ENCODE peak calls at places on chromosome 18, in seven cellular contexts. H, X, Q, N, B, Y and T are unnamed samples.

GRCh38 chr18:5391427-5391826 is 95.9 kb upstream of the ZBTB14 start:
- DNase-seq in H (no peak), X (no peak), Y (no peak), Q (no peak), N (no peak), B (no peak), T (no peak)

GRCh38 chr18:63322908-63323634 is 3.5 kb upstream of the BCL2 start:
- DNase-seq in Q (peak), X (peak), N (peak), B (peak), Y (peak), H (no peak), T (peak)

GRCh38 chr18:45557779-45558178 is 57.5 kb upstream of the SLC14A2 start:
- DNase-seq in X (no peak), Y (no peak), H (no peak), Q (no peak), N (no peak), B (no peak), T (no peak)

GRCh38 chr18:33282709-33283333 is 157.7 kb downstream of the CCDC178 start:
- DNase-seq in H (no peak), Q (no peak), X (no peak), Y (no peak), B (no peak), N (no peak), T (no peak)

GRCh38 chr18:61531182-61531581 is 198.0 kb downstream of the CDH20 start:
- DNase-seq in N (no peak), B (no peak), Y (no peak), Q (no peak), H (no peak), X (no peak), T (no peak)

GRCh38 chr18:713135-713490 is 683 bp upstream of the ENOSF1 start:
- DNase-seq in Q (no peak), Y (peak), H (no peak), B (no peak), X (no peak), N (no peak), T (no peak)

GRCh38 chr18:25109484-25109883 is 242.5 kb downstream of the ZNF521 start:
- DNase-seq in Y (no peak), Q (no peak), X (no peak), N (no peak), H (no peak), B (no peak), T (no peak)

GRCh38 chr18:80004600-80005342 is 16.4 kb upstream of the TXNL4A start:
- DNase-seq in N (no peak), X (no peak), B (no peak), Q (no peak), Y (no peak), H (no peak), T (no peak)

GRCh38 chr18:6781179-6781714 is 51.7 kb downstream of the ARHGAP28 start:
- DNase-seq in H (no peak), Q (no peak), X (no peak), N (no peak), B (peak), Y (no peak), T (no peak)

GRCh38 chr18:50853863-50854271 is 25.1 kb upstream of the ME2 start:
- DNase-seq in X (no peak), Q (no peak), Y (peak), B (peak), N (peak), H (no peak), T (peak)

GRCh38 chr18:54233761-54234160 is 9.3 kb upstream of the MBD2 start:
- DNase-seq in X (no peak), H (no peak), Y (no peak), Q (no peak), N (no peak), B (no peak), T (no peak)